ENCODE peak calls at places on chromosomes 5 and 9, in six cellular contexts. One of them, this sample, is unnamed. For H3K36me3, the result is how much of the 10 kb centered on the place peaks cover.

GRCh38 chr9:134656334-134657034 is 14.9 kb downstream of the COL5A1 start:
- DNase-seq in Peyer's patch: no peak
- DNase-seq in aorta: no peak
- DNase-seq in tibial artery: no peak
- DNase-seq in gastrocnemius medialis: no peak
- DNase-seq in CD4-positive, CD25-positive, alpha-beta regulatory T cell: no peak
- DNase-seq in this sample: no peak

GRCh38 chr5:10975915-10976314 is 214.9 kb upstream of the DAP start:
- DNase-seq in Peyer's patch: no peak
- DNase-seq in aorta: no peak
- DNase-seq in tibial artery: no peak
- DNase-seq in gastrocnemius medialis: no peak
- DNase-seq in CD4-positive, CD25-positive, alpha-beta regulatory T cell: no peak
- DNase-seq in this sample: peak

GRCh38 chr5:34412769-34413168 is 243.4 kb upstream of the RAI14 start:
- DNase-seq in Peyer's patch: no peak
- DNase-seq in aorta: no peak
- DNase-seq in tibial artery: no peak
- DNase-seq in gastrocnemius medialis: no peak
- DNase-seq in CD4-positive, CD25-positive, alpha-beta regulatory T cell: no peak
- DNase-seq in this sample: peak

GRCh38 chr9:89408628-89409101 is 89.2 kb downstream of the SEMA4D start:
- DNase-seq in Peyer's patch: peak
- DNase-seq in aorta: no peak
- DNase-seq in tibial artery: no peak
- DNase-seq in gastrocnemius medialis: no peak
- DNase-seq in CD4-positive, CD25-positive, alpha-beta regulatory T cell: peak
- DNase-seq in this sample: no peak

GRCh38 chr5:113119271-113119924 is 142.8 kb downstream of the DCP2 start:
- DNase-seq in Peyer's patch: peak
- DNase-seq in aorta: no peak
- DNase-seq in tibial artery: peak
- DNase-seq in gastrocnemius medialis: no peak
- DNase-seq in CD4-positive, CD25-positive, alpha-beta regulatory T cell: no peak
- DNase-seq in this sample: no peak

GRCh38 chr5:90399251-90399650 is 10.3 kb downstream of the CETN3 start:
- DNase-seq in Peyer's patch: no peak
- DNase-seq in aorta: no peak
- DNase-seq in tibial artery: no peak
- DNase-seq in gastrocnemius medialis: no peak
- DNase-seq in CD4-positive, CD25-positive, alpha-beta regulatory T cell: no peak
- DNase-seq in this sample: no peak

GRCh38 chr9:125377584-125378250 is 116.1 kb downstream of the GAPVD1 start:
- DNase-seq in Peyer's patch: no peak
- DNase-seq in aorta: no peak
- DNase-seq in tibial artery: no peak
- DNase-seq in gastrocnemius medialis: no peak
- DNase-seq in CD4-positive, CD25-positive, alpha-beta regulatory T cell: no peak
- DNase-seq in this sample: no peak

GRCh38 chr9:35603506-35603985 is 1.5 kb upstream of the TESK1 start:
- DNase-seq in Peyer's patch: peak
- DNase-seq in aorta: peak
- DNase-seq in tibial artery: peak
- DNase-seq in gastrocnemius medialis: peak
- DNase-seq in CD4-positive, CD25-positive, alpha-beta regulatory T cell: no peak
- DNase-seq in this sample: no peak

GRCh38 chr9:130118841-130119520 is 53.2 kb upstream of the NCS1 start:
- DNase-seq in Peyer's patch: no peak
- DNase-seq in aorta: no peak
- DNase-seq in tibial artery: no peak
- DNase-seq in gastrocnemius medialis: no peak
- DNase-seq in CD4-positive, CD25-positive, alpha-beta regulatory T cell: no peak
- DNase-seq in this sample: no peak

DNA sequence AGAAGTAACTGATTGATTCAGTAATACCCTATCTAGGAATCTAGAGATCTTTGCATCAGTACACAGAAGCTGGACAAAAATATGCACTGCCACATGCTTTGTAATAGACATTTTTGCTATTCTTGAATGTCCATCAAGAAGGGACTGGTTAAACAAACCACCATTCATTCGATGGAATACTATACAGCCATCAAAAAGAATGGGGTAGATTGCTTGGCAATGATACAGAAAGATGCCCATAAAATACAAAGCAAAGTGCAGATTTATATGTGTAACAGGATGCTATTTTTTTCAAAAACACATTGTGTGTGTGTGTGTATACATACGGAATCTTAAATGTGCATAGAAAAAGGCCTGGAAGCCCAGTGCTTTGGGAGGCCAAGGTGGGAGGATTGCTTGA is 7.6 kb downstream of the TNIP1 start:
- DNase-seq in Peyer's patch: no peak
- DNase-seq in aorta: no peak
- DNase-seq in tibial artery: no peak
- DNase-seq in gastrocnemius medialis: no peak
- DNase-seq in CD4-positive, CD25-positive, alpha-beta regulatory T cell: no peak
- DNase-seq in this sample: no peak
- H3K36me3 ChIP-seq in Peyer's patch: under half
- H3K36me3 ChIP-seq in aorta: under half
- H3K36me3 ChIP-seq in tibial artery: under half
- H3K36me3 ChIP-seq in gastrocnemius medialis: under half
- H3K36me3 ChIP-seq in CD4-positive, CD25-positive, alpha-beta regulatory T cell: under half
- H3K36me3 ChIP-seq in this sample: half or more

DNA sequence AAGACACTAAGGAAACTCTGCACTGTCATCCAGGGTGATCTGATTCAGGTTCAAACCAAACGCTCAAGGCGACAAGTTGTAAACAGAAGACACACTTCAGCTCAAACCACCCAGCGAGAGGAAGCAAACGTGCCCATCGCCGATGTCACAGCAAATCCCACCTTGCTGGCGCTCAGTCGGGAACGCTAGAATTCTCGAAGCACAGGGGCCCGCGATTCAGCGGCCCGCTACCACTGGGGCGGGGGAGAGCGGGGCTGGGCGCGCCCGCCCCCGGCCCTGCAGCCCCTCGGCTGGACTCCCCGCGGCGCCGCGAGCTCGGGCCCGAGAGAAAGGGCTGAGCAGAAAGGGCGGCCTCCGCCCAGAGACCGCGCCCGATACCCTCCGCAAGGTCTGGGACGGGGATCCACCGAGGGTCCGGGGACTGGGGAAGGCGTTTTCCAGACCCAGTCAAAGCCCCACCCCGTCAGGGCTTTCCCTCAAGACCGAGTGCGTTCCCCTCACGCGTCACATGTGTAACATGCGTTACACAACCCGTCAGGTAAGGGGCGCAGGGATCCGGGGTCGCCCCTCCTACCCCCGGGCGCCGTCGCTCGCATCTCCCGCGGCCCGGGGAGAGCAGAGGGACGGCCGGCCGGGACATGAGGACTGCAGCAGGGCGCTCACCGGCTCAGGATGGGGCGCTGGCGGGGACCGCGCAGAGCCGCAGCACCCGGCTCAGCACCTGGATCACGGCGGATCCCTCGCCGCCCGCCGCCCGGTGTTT is 461 bp downstream of the AGTPBP1 start:
- DNase-seq in Peyer's patch: peak
- DNase-seq in aorta: peak
- DNase-seq in tibial artery: no peak
- DNase-seq in gastrocnemius medialis: no peak
- DNase-seq in CD4-positive, CD25-positive, alpha-beta regulatory T cell: peak
- DNase-seq in this sample: peak
- H3K27ac ChIP-seq in Peyer's patch: peak
- H3K27ac ChIP-seq in aorta: peak
- H3K27ac ChIP-seq in tibial artery: peak
- H3K27ac ChIP-seq in gastrocnemius medialis: peak
- H3K27ac ChIP-seq in CD4-positive, CD25-positive, alpha-beta regulatory T cell: peak
- H3K27ac ChIP-seq in this sample: peak

GRCh38 chr9:97717866-97718265 is 20.7 kb upstream of the XPA start:
- DNase-seq in Peyer's patch: no peak
- DNase-seq in aorta: no peak
- DNase-seq in tibial artery: no peak
- DNase-seq in gastrocnemius medialis: no peak
- DNase-seq in CD4-positive, CD25-positive, alpha-beta regulatory T cell: no peak
- DNase-seq in this sample: no peak

GRCh38 chr9:97726716-97727115 is 29.6 kb upstream of the XPA start:
- DNase-seq in Peyer's patch: no peak
- DNase-seq in aorta: no peak
- DNase-seq in tibial artery: no peak
- DNase-seq in gastrocnemius medialis: no peak
- DNase-seq in CD4-positive, CD25-positive, alpha-beta regulatory T cell: no peak
- DNase-seq in this sample: no peak

GRCh38 chr9:97722331-97722730 is 25.2 kb upstream of the XPA start:
- DNase-seq in Peyer's patch: no peak
- DNase-seq in aorta: no peak
- DNase-seq in tibial artery: no peak
- DNase-seq in gastrocnemius medialis: no peak
- DNase-seq in CD4-positive, CD25-positive, alpha-beta regulatory T cell: no peak
- DNase-seq in this sample: no peak

GRCh38 chr9:97721396-97721795 is 24.3 kb upstream of the XPA start:
- DNase-seq in Peyer's patch: no peak
- DNase-seq in aorta: no peak
- DNase-seq in tibial artery: no peak
- DNase-seq in gastrocnemius medialis: no peak
- DNase-seq in CD4-positive, CD25-positive, alpha-beta regulatory T cell: no peak
- DNase-seq in this sample: no peak

DNA sequence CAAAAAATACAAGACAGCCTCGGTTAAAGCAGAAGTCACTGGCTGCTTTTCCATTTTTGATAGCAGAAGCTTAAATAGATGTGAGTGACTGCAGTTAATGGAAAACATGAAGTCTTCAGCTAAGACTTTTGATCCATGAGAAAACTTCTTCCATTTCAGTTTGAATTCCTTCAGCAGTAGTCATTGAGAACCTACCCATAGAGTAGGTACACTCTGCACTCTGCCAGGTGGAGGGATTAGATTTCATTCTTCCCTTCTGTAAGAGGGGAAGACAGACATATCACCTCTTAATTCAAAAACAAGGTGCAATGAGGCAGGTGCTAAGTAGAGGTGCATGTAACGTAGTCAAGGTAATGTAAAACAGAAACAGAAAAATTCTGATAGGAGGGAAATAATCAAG is 26.7 kb upstream of the XPA start:
- DNase-seq in Peyer's patch: no peak
- DNase-seq in aorta: no peak
- DNase-seq in tibial artery: no peak
- DNase-seq in gastrocnemius medialis: no peak
- DNase-seq in CD4-positive, CD25-positive, alpha-beta regulatory T cell: no peak
- DNase-seq in this sample: no peak
- H3K36me3 ChIP-seq in Peyer's patch: under half
- H3K36me3 ChIP-seq in aorta: under half
- H3K36me3 ChIP-seq in tibial artery: under half
- H3K36me3 ChIP-seq in gastrocnemius medialis: under half
- H3K36me3 ChIP-seq in CD4-positive, CD25-positive, alpha-beta regulatory T cell: under half
- H3K36me3 ChIP-seq in this sample: under half

DNA sequence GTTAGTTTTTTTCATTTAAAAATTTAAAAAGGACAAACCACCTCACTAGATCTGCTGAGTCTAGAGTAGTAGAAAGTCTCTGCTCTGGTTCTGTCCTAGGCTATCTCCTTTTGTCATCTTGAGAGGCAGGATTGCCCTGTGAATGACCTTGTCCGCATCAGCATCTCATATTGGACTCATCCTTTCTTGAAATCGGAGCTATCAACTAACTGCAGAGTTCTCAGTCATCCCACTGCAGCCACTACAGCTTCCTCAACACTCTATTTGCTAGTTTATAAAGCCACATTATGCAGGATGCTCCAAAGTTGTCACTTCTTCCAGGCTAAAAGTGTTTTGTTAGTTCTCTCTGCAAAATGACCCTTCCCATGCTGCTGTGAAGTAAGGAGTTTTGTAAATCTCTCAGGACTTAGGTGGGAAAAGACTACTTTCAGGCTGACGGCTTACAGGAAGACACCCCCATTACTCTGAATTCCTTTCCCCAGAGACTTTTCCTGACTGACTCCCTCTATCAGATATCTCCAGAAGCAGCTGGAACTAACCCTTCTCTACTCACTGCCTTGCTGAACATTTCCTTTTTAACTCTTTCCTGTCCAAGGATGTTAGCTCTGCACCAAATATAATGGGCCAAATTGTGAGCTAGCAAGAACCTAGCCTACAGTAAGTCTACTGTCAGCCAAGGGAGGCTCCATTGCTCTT is 257.6 kb downstream of the NFIB start:
- DNase-seq in Peyer's patch: no peak
- DNase-seq in aorta: no peak
- DNase-seq in tibial artery: no peak
- DNase-seq in gastrocnemius medialis: no peak
- DNase-seq in CD4-positive, CD25-positive, alpha-beta regulatory T cell: no peak
- DNase-seq in this sample: no peak
- H3K27ac ChIP-seq in Peyer's patch: no peak
- H3K27ac ChIP-seq in aorta: no peak
- H3K27ac ChIP-seq in tibial artery: no peak
- H3K27ac ChIP-seq in gastrocnemius medialis: no peak
- H3K27ac ChIP-seq in CD4-positive, CD25-positive, alpha-beta regulatory T cell: no peak
- H3K27ac ChIP-seq in this sample: no peak

GRCh38 chr9:110995511-110996340 is 42.5 kb downstream of the LPAR1 start:
- DNase-seq in Peyer's patch: no peak
- DNase-seq in aorta: no peak
- DNase-seq in tibial artery: no peak
- DNase-seq in gastrocnemius medialis: no peak
- DNase-seq in CD4-positive, CD25-positive, alpha-beta regulatory T cell: no peak
- DNase-seq in this sample: no peak

GRCh38 chr9:110999379-110999778 is 38.9 kb downstream of the LPAR1 start:
- DNase-seq in Peyer's patch: no peak
- DNase-seq in aorta: no peak
- DNase-seq in tibial artery: no peak
- DNase-seq in gastrocnemius medialis: no peak
- DNase-seq in CD4-positive, CD25-positive, alpha-beta regulatory T cell: no peak
- DNase-seq in this sample: no peak

GRCh38 chr9:110996436-110997224 is 41.6 kb downstream of the LPAR1 start:
- DNase-seq in Peyer's patch: peak
- DNase-seq in aorta: no peak
- DNase-seq in tibial artery: peak
- DNase-seq in gastrocnemius medialis: peak
- DNase-seq in CD4-positive, CD25-positive, alpha-beta regulatory T cell: no peak
- DNase-seq in this sample: no peak

GRCh38 chr9:111000202-111000601 is 38.1 kb downstream of the LPAR1 start:
- DNase-seq in Peyer's patch: no peak
- DNase-seq in aorta: no peak
- DNase-seq in tibial artery: no peak
- DNase-seq in gastrocnemius medialis: no peak
- DNase-seq in CD4-positive, CD25-positive, alpha-beta regulatory T cell: no peak
- DNase-seq in this sample: no peak

DNA sequence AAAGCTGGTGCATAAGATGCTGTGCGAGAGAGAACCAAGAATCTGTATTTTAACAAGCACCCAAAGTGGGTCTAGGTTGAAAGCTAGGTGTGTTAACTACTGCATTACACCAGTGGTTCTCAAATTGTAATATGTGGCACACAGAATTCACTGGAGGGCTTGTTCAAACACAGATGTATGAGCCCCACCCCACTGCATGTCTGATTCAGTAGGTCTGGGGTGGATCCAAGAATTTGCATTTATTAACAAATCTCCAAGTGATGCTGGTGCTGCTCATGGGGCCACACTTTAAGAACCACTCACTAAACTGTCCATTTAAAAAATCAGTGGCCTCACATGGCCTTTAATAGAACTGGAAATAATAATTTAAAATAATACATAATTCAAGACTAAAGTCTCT is 40.4 kb downstream of the LPAR1 start:
- DNase-seq in Peyer's patch: no peak
- DNase-seq in aorta: no peak
- DNase-seq in tibial artery: no peak
- DNase-seq in gastrocnemius medialis: no peak
- DNase-seq in CD4-positive, CD25-positive, alpha-beta regulatory T cell: no peak
- DNase-seq in this sample: no peak
- H3K36me3 ChIP-seq in Peyer's patch: under half
- H3K36me3 ChIP-seq in aorta: under half
- H3K36me3 ChIP-seq in tibial artery: under half
- H3K36me3 ChIP-seq in gastrocnemius medialis: under half
- H3K36me3 ChIP-seq in CD4-positive, CD25-positive, alpha-beta regulatory T cell: under half
- H3K36me3 ChIP-seq in this sample: under half

GRCh38 chr9:37414503-37414943 is 8.0 kb upstream of the GRHPR start:
- DNase-seq in Peyer's patch: no peak
- DNase-seq in aorta: no peak
- DNase-seq in tibial artery: no peak
- DNase-seq in gastrocnemius medialis: no peak
- DNase-seq in CD4-positive, CD25-positive, alpha-beta regulatory T cell: no peak
- DNase-seq in this sample: no peak
- H3K27ac ChIP-seq in Peyer's patch: no peak
- H3K27ac ChIP-seq in aorta: no peak
- H3K27ac ChIP-seq in tibial artery: peak
- H3K27ac ChIP-seq in gastrocnemius medialis: no peak
- H3K27ac ChIP-seq in CD4-positive, CD25-positive, alpha-beta regulatory T cell: no peak
- H3K27ac ChIP-seq in this sample: no peak

This sample was measured in SJSA1.